ENCODE peak calls at places on chromosome 6, in eight cellular contexts. K is activated gamma-delta T cell; H is NCI-H460; W is tibial artery; V is left lung; L is stimulated activated CD4-positive, alpha-beta T cell treated with anti-CD3 and anti-CD28 coated beads, Interleukin-4, amount 100 ng/mL, for 24 hours; C is foreskin fibroblast; Z is activated T-helper 1 cell treated with Interleukin-2 at 50 U/mL for 16 hours. D is an unnamed sample.
A peak's percentile ranks its signal among the peaks of the same experiment; 100 is the strongest.

GRCh38 chr6:3526962-3527796 is 70.3 kb upstream of the SLC22A23 start:
- DNase-seq in K (no peak), H (no peak), W (no peak), V (no peak), L (no peak), C (no peak), Z (no peak), D (no peak)

GRCh38 chr6:84466521-84466920 is 239.1 kb upstream of the CEP162 start:
- DNase-seq in K (no peak), H (no peak), W (no peak), V (no peak), L (no peak), C (peak; percentile 76), Z (no peak), D (no peak)

GRCh38 chr6:2363211-2363610 is 117.8 kb upstream of the GMDS start:
- DNase-seq in K (no peak), H (no peak), W (no peak), V (no peak), L (no peak), C (peak; percentile 14), Z (no peak), D (no peak)

GRCh38 chr6:28941681-28942448 is 18.1 kb upstream of the TRIM27 start:
- DNase-seq in K (no peak), H (no peak), W (no peak), V (no peak), L (no peak), C (no peak), Z (no peak), D (peak; percentile 60)

GRCh38 chr6:167140589-167141474 is 16.9 kb downstream of the GPR31 start:
- DNase-seq in K (no peak), H (no peak), W (no peak), V (no peak), L (no peak), C (no peak), Z (no peak), D (no peak)

GRCh38 chr6:129853996-129854711 is 7.0 kb downstream of the TMEM244 start:
- DNase-seq in K (no peak), H (no peak), W (no peak), V (no peak), L (no peak), C (peak; percentile 60), Z (no peak), D (no peak)

GRCh38 chr6:71745525-71745924 is 140.8 kb upstream of the RIMS1 start:
- DNase-seq in K (no peak), H (no peak), W (no peak), V (no peak), L (no peak), C (no peak), Z (no peak), D (no peak)

GRCh38 chr6:131062245-131063027 is 609 bp downstream of the EPB41L2 start:
- DNase-seq in K (peak; percentile 9), H (no peak), W (no peak), V (peak; percentile 82), L (peak; percentile 7), C (no peak), Z (no peak), D (peak; percentile 27)

GRCh38 chr6:52162940-52163908 is 23.0 kb upstream of the IL17A start:
- DNase-seq in K (no peak), H (peak; percentile 41), W (no peak), V (no peak), L (peak; percentile 24), C (peak; percentile 10), Z (no peak), D (no peak)

GRCh38 chr6:5143625-5144311 is 58.6 kb downstream of the PPP1R3G start:
- DNase-seq in K (peak; percentile 17), H (peak; percentile 64), W (peak; percentile 86), V (peak; percentile 91), L (peak; percentile 83), C (peak; percentile 69), Z (peak; percentile 63), D (peak; percentile 75)

GRCh38 chr6:63731946-63732735 is 96.5 kb downstream of the PHF3 start:
- DNase-seq in K (no peak), H (no peak), W (no peak), V (no peak), L (no peak), C (peak; percentile 26), Z (no peak), D (no peak)

GRCh38 chr6:142764306-142764705 is 180.7 kb downstream of the HIVEP2 start:
- DNase-seq in K (no peak), H (no peak), W (no peak), V (no peak), L (no peak), C (no peak), Z (no peak), D (no peak)

GRCh38 chr6:88105741-88106340 is 58.2 kb downstream of the SPACA1 start:
- DNase-seq in K (no peak), H (no peak), W (no peak), V (no peak), L (no peak), C (no peak), Z (no peak), D (no peak)

GRCh38 chr6:168206681-168207274 is 112.8 kb downstream of the DACT2 start:
- DNase-seq in K (no peak), H (no peak), W (no peak), V (no peak), L (no peak), C (no peak), Z (no peak), D (no peak)

GRCh38 chr6:163346529-163346961 is 68.0 kb upstream of the QKI start:
- DNase-seq in K (no peak), H (no peak), W (no peak), V (no peak), L (no peak), C (no peak), Z (no peak), D (no peak)

GRCh38 chr6:111995409-111995808 is 58.5 kb upstream of the CCN6 start:
- DNase-seq in K (no peak), H (no peak), W (no peak), V (no peak), L (no peak), C (peak; percentile 73), Z (no peak), D (no peak)

GRCh38 chr6:136337606-136338005 is 48.0 kb upstream of the BCLAF1 start:
- DNase-seq in K (no peak), H (no peak), W (no peak), V (no peak), L (no peak), C (no peak), Z (no peak), D (no peak)

GRCh38 chr6:37637562-37638413 is 59.9 kb downstream of the MDGA1 start:
- DNase-seq in K (no peak), H (no peak), W (no peak), V (no peak), L (no peak), C (no peak), Z (no peak), D (peak; percentile 66)

GRCh38 chr6:28212510-28213212 is 12.4 kb upstream of the ZSCAN9 start:
- DNase-seq in K (no peak), H (peak; percentile 78), W (no peak), V (no peak), L (peak; percentile 66), C (peak; percentile 50), Z (no peak), D (peak; percentile 81)

GRCh38 chr6:97095466-97095865 is 170.9 kb downstream of the KLHL32 start:
- DNase-seq in K (no peak), H (no peak), W (no peak), V (no peak), L (no peak), C (no peak), Z (no peak), D (no peak)

GRCh38 chr6:26553264-26553738 is 15.1 kb downstream of the HMGN4 start:
- DNase-seq in K (no peak), H (no peak), W (peak; percentile 74), V (no peak), L (peak; percentile 84), C (peak; percentile 57), Z (peak; percentile 46), D (peak; percentile 88)

GRCh38 chr6:66926060-66926459 is 1219.0 kb upstream of the EYS start:
- DNase-seq in K (no peak), H (no peak), W (no peak), V (no peak), L (no peak), C (peak; percentile 12), Z (no peak), D (peak; percentile 10)

GRCh38 chr6:34284563-34285545 is 36.0 kb upstream of the SMIM29 start:
- DNase-seq in K (no peak), H (no peak), W (peak; percentile 55), V (peak; percentile 85), L (no peak), C (peak; percentile 92), Z (no peak), D (peak; percentile 69)

GRCh38 chr6:149451361-149452061 is 33.3 kb downstream of the ZC3H12D start:
- DNase-seq in K (no peak), H (no peak), W (no peak), V (peak; percentile 84), L (no peak), C (no peak), Z (no peak), D (no peak)

GRCh38 chr6:106495014-106495413 is 134.3 kb downstream of the RTN4IP1 start:
- DNase-seq in K (no peak), H (no peak), W (no peak), V (no peak), L (no peak), C (no peak), Z (no peak), D (no peak)

GRCh38 chr6:157595768-157596167 is 214.8 kb downstream of the ZDHHC14 start:
- DNase-seq in K (no peak), H (no peak), W (no peak), V (no peak), L (no peak), C (no peak), Z (no peak), D (no peak)

GRCh38 chr6:35737413-35738211 is 780 bp downstream of the ARMC12 start:
- DNase-seq in K (no peak), H (peak; percentile 65), W (no peak), V (no peak), L (no peak), C (peak; percentile 72), Z (no peak), D (peak; percentile 79)

GRCh38 chr6:31513456-31514165 is 15.2 kb upstream of the MCCD1 start:
- DNase-seq in K (no peak), H (no peak), W (no peak), V (no peak), L (no peak), C (peak; percentile 64), Z (no peak), D (no peak)

GRCh38 chr6:119483936-119484335 is 134.4 kb upstream of the MAN1A1 start:
- DNase-seq in K (no peak), H (no peak), W (no peak), V (no peak), L (no peak), C (peak; percentile 13), Z (no peak), D (no peak)

GRCh38 chr6:44662461-44663121 is 275.1 kb downstream of the CDC5L start:
- DNase-seq in K (no peak), H (no peak), W (no peak), V (no peak), L (no peak), C (no peak), Z (no peak), D (no peak)

GRCh38 chr6:1298768-1299167 is 13.1 kb upstream of the FOXQ1 start:
- DNase-seq in K (no peak), H (no peak), W (no peak), V (no peak), L (no peak), C (no peak), Z (no peak), D (no peak)